ENCODE peak calls at places on chromosomes 13 and 19, in six cellular contexts. U, L, I, N, P and H are unnamed samples.

GRCh38 chr13:84481958-84482357 is 599.7 kb upstream of the SLITRK1 start:
- DNase-seq in U (no peak), L (no peak), I (no peak), N (no peak), P (no peak), H (no peak)

GRCh38 chr13:26601669-26602068 is 44.2 kb downstream of the WASF3 start:
- DNase-seq in U (no peak), L (no peak), I (no peak), N (no peak), P (no peak), H (no peak)

GRCh38 chr13:72314210-72314609 is 413.2 kb downstream of the MZT1 start:
- DNase-seq in U (no peak), L (no peak), I (no peak), N (no peak), P (no peak), H (no peak)

GRCh38 chr13:38430761-38431160 is 81.1 kb downstream of the UFM1 start:
- DNase-seq in U (no peak), L (no peak), I (no peak), N (no peak), P (no peak), H (no peak)

GRCh38 chr13:60520902-60521563 is 124.0 kb downstream of the TDRD3 start:
- DNase-seq in U (no peak), L (no peak), I (no peak), N (no peak), P (no peak), H (no peak)

GRCh38 chr13:46086421-46086922 is 18.4 kb downstream of the CPB2 start:
- DNase-seq in U (no peak), L (no peak), I (no peak), N (no peak), P (no peak), H (no peak)

GRCh38 chr13:36148436-36148835 is 17.3 kb upstream of the DCLK1 start:
- DNase-seq in U (no peak), L (no peak), I (no peak), N (no peak), P (no peak), H (no peak)

GRCh38 chr13:20544186-20544914 is 18.7 kb upstream of the CRYL1 start:
- DNase-seq in U (no peak), L (no peak), I (no peak), N (no peak), P (no peak), H (no peak)

GRCh38 chr19:49690656-49691242 is at the start of gene CPT1C:
- DNase-seq in U (peak; percentile 85), L (peak; percentile 82), I (peak; percentile 74), N (peak; percentile 91), P (peak; percentile 47), H (no peak)

GRCh38 chr19:10473192-10473591 is 30.0 kb downstream of the KEAP1 start:
- DNase-seq in U (no peak), L (no peak), I (no peak), N (no peak), P (no peak), H (no peak)

GRCh38 chr19:33521480-33522370 is at the start of gene PEPD:
- DNase-seq in U (peak; percentile 91), L (peak; percentile 92), I (peak; percentile 85), N (peak; percentile 95), P (peak; percentile 87), H (peak; percentile 58)

GRCh38 chr13:100461309-100462035 is 127.1 kb downstream of the GGACT start:
- DNase-seq in U (no peak), L (no peak), I (no peak), N (no peak), P (no peak), H (no peak)

DNA sequence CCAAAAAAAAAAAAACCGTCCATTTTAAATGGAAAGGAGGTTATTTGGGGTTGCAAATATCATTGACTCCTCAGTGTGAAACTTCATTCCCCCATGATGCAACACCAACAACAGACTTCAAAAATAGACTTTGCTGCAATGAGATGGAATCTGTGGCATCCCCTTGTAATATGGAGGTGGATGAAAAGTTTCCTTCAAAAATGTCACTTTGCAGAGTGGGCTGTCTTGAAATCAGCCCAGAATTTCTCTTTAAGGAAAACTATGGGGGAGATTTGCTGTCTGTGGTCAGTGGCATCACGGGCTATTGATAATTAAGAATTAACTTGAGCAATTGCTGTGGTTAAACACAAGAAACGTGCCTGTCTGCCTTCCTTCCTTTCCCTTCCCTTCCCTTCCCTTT is 1.5 kb downstream of the GPR18 start:
- DNase-seq in U (no peak), L (no peak), I (no peak), N (no peak), P (no peak), H (no peak)
- H3K4me1 ChIP-seq in U (no peaks in the 10 kb centered on the region), L (peaks cover 3% of the 10 kb centered on the region), I (no peaks in the 10 kb centered on the region), N (peaks cover 3% of the 10 kb centered on the region), P (no peaks in the 10 kb centered on the region), H (no peaks in the 10 kb centered on the region)

GRCh38 chr19:18252370-18252717 is 21.9 kb downstream of the IQCN start:
- DNase-seq in U (no peak), L (no peak), I (no peak), N (no peak), P (no peak), H (no peak)

GRCh38 chr19:18249834-18250233 is 23.6 kb upstream of the PDE4C start:
- DNase-seq in U (no peak), L (no peak), I (no peak), N (no peak), P (no peak), H (no peak)

GRCh38 chr19:18253130-18253529 is 21.1 kb downstream of the IQCN start:
- DNase-seq in U (no peak), L (no peak), I (no peak), N (no peak), P (no peak), H (no peak)

GRCh38 chr19:18253716-18254115 is 20.5 kb downstream of the IQCN start:
- DNase-seq in U (no peak), L (no peak), I (no peak), N (no peak), P (no peak), H (no peak)

GRCh38 chr19:18251587-18252369 is 22.5 kb downstream of the IQCN start:
- DNase-seq in U (peak; percentile 83), L (peak; percentile 72), I (peak; percentile 61), N (no peak), P (peak; percentile 62), H (no peak)
- TF ChIP-seq POLR2A in U (peak; percentile 24), L (no peak), I (no peak), N (no peak), P (no peak), H (no peak)

GRCh38 chr13:109760372-109760771 is 26.0 kb downstream of the IRS2 start:
- DNase-seq in U (no peak), L (no peak), I (no peak), N (no peak), P (no peak), H (no peak)
- H3K4me1 ChIP-seq in U (peaks cover 13% of the 10 kb centered on the region), L (peaks cover 11% of the 10 kb centered on the region), I (no peaks in the 10 kb centered on the region), N (peaks cover 23% of the 10 kb centered on the region), P (no peaks in the 10 kb centered on the region), H (peaks cover 5% of the 10 kb centered on the region)

DNA sequence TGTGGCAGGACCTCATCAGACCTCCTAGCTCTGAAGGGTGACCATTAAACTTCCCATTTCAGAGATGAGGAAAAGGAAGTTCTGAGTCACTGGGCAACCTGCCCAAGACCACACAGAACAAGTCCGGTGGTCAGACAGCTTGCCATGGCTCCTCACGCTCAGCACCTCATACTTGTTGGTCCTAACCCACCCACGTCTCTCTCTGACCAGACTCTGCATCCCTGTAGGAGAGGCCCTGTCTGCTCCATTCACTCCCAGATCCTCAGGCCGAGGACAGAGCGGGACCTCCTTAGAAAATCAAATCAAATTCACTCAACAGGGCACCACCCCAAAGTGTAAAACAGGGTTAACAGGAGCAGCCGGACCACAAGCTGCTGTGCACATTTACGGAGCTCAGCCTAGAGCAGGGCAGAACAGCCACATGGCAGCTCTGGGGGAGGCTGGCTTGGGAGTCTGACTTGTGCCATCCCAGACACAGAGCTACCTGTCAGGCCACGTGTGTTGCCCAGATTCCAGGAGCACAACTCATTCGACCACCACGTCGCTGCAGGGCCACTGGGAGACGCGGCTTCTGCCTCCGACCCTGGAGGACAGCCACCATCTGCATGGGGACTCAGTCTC is 1.7 kb downstream of the MIER2 start:
- DNase-seq in U (no peak), L (peak; percentile 78), I (no peak), N (no peak), P (peak; percentile 23), H (no peak)
- TF ChIP-seq POLR2A in U (no peak), L (no peak), I (no peak), N (no peak), P (no peak), H (no peak)

GRCh38 chr13:112729408-112729807 is 39.6 kb downstream of the ATP11A start:
- DNase-seq in U (peak; percentile 26), L (peak; percentile 79), I (no peak), N (no peak), P (no peak), H (no peak)
- H3K4me1 ChIP-seq in U (no peaks in the 10 kb centered on the region), L (peaks cover 32% of the 10 kb centered on the region), I (no peaks in the 10 kb centered on the region), N (peaks cover 13% of the 10 kb centered on the region), P (peaks cover 7% of the 10 kb centered on the region), H (no peaks in the 10 kb centered on the region)

GRCh38 chr13:32426191-32426980 is 1.5 kb downstream of the N4BP2L1 start:
- DNase-seq in U (no peak), L (peak; percentile 22), I (no peak), N (no peak), P (no peak), H (no peak)
- TF ChIP-seq POLR2A in U (no peak), L (no peak), I (no peak), N (no peak), P (no peak), H (no peak)

GRCh38 chr19:17128403-17128802 is 52.8 kb downstream of the MYO9B start:
- DNase-seq in U (no peak), L (no peak), I (no peak), N (no peak), P (no peak), H (no peak)

GRCh38 chr19:17128820-17129219 is 53.2 kb downstream of the MYO9B start:
- DNase-seq in U (no peak), L (no peak), I (no peak), N (no peak), P (no peak), H (no peak)

GRCh38 chr19:17125728-17126677 is 50.4 kb downstream of the MYO9B start:
- DNase-seq in U (no peak), L (peak; percentile 71), I (peak; percentile 37), N (no peak), P (no peak), H (no peak)

GRCh38 chr19:17129377-17129776 is 53.8 kb downstream of the MYO9B start:
- DNase-seq in U (no peak), L (no peak), I (no peak), N (no peak), P (no peak), H (no peak)

GRCh38 chr19:17127671-17128070 is 52.1 kb downstream of the MYO9B start:
- DNase-seq in U (no peak), L (no peak), I (no peak), N (no peak), P (no peak), H (no peak)
- H3K4me1 ChIP-seq in U (no peaks in the 10 kb centered on the region), L (peaks cover 13% of the 10 kb centered on the region), I (peaks cover 7% of the 10 kb centered on the region), N (peaks cover 27% of the 10 kb centered on the region), P (peaks cover 20% of the 10 kb centered on the region), H (no peaks in the 10 kb centered on the region)

GRCh38 chr19:13164370-13165090 is 14.3 kb downstream of the IER2 start:
- DNase-seq in U (peak; percentile 76), L (peak; percentile 87), I (peak; percentile 65), N (no peak), P (no peak), H (no peak)
- TF ChIP-seq POLR2A in U (no peak), L (no peak), I (no peak), N (no peak), P (no peak), H (no peak)